ENCODE peak calls at places on chromosome 7, in five cellular contexts. G is left lung, Q is fibroblast of mammary gland, I is lower lobe of right lung, R is upper lobe of right lung. O is an unnamed sample.

GRCh38 chr7:82018226-82018625 is 248.4 kb upstream of the HGF start:
- DNase-seq in G (no peak), Q (peak), I (no peak), R (no peak), O (no peak)

GRCh38 chr7:47758546-47758945 is 176.6 kb upstream of the TNS3 start:
- DNase-seq in G (no peak), Q (peak), I (no peak), R (no peak), O (peak)

GRCh38 chr7:28958235-28958945 is at the start of gene TRIL:
- DNase-seq in G (peak), Q (peak), I (peak), R (peak), O (no peak)

GRCh38 chr7:617614-618538 is 98.2 kb upstream of the PDGFA start:
- DNase-seq in G (peak), Q (no peak), I (no peak), R (peak), O (no peak)

GRCh38 chr7:27031289-27032172 is 64.3 kb downstream of the HOXA1 start:
- DNase-seq in G (no peak), Q (peak), I (no peak), R (no peak), O (peak)

GRCh38 chr7:30308392-30308791 is 24.0 kb downstream of the ZNRF2 start:
- DNase-seq in G (no peak), Q (no peak), I (no peak), R (no peak), O (no peak)

GRCh38 chr7:103106336-103107070 is 31.6 kb downstream of the ARMC10 start:
- DNase-seq in G (no peak), Q (no peak), I (no peak), R (no peak), O (no peak)

GRCh38 chr7:114708646-114709045 is 213.2 kb upstream of the MDFIC start:
- DNase-seq in G (no peak), Q (peak), I (no peak), R (no peak), O (no peak)

GRCh38 chr7:25025218-25025671 is 45.3 kb upstream of the OSBPL3 start:
- DNase-seq in G (no peak), Q (peak), I (no peak), R (no peak), O (peak)

GRCh38 chr7:127189074-127189473 is 63.7 kb downstream of the GRM8 start:
- DNase-seq in G (no peak), Q (no peak), I (no peak), R (no peak), O (no peak)

GRCh38 chr7:131105803-131106680 is 221.6 kb upstream of the MKLN1 start:
- DNase-seq in G (peak), Q (peak), I (peak), R (peak), O (peak)

GRCh38 chr7:27165089-27165654 is at the start of gene HOXA9:
- DNase-seq in G (peak), Q (peak), I (peak), R (peak), O (peak)

GRCh38 chr7:37428681-37429434 is 19.8 kb downstream of the ELMO1 start:
- DNase-seq in G (no peak), Q (no peak), I (no peak), R (no peak), O (no peak)

GRCh38 chr7:159064816-159065130 is 79.9 kb downstream of the VIPR2 start:
- DNase-seq in G (no peak), Q (no peak), I (no peak), R (peak), O (no peak)

GRCh38 chr7:12217311-12217710 is 6.2 kb downstream of the TMEM106B start:
- DNase-seq in G (no peak), Q (no peak), I (no peak), R (no peak), O (no peak)

GRCh38 chr7:158973440-158973839 is 117.1 kb downstream of the DYNC2I1 start:
- DNase-seq in G (peak), Q (no peak), I (no peak), R (no peak), O (no peak)

GRCh38 chr7:106190589-106191330 is 78.6 kb upstream of the SYPL1 start:
- DNase-seq in G (no peak), Q (no peak), I (no peak), R (no peak), O (no peak)

GRCh38 chr7:133442818-133443217 is 189.9 kb downstream of the EXOC4 start:
- DNase-seq in G (no peak), Q (no peak), I (no peak), R (no peak), O (no peak)

GRCh38 chr7:130363156-130363847 is 17.0 kb upstream of the CPA1 start:
- DNase-seq in G (no peak), Q (peak), I (no peak), R (no peak), O (peak)

GRCh38 chr7:25180946-25181345 is 47.3 kb downstream of the NPVF start:
- DNase-seq in G (no peak), Q (peak), I (no peak), R (no peak), O (no peak)

GRCh38 chr7:79787623-79788022 is 334.2 kb upstream of the MAGI2 start:
- DNase-seq in G (no peak), Q (peak), I (no peak), R (no peak), O (no peak)

GRCh38 chr7:107125475-107125874 is 43.3 kb upstream of the HBP1 start:
- DNase-seq in G (no peak), Q (no peak), I (no peak), R (no peak), O (no peak)

GRCh38 chr7:74061840-74062539 is 21.6 kb upstream of the LIMK1 start:
- DNase-seq in G (peak), Q (peak), I (peak), R (peak), O (peak)

GRCh38 chr7:135512135-135512887 is 2.4 kb upstream of the CNOT4 start:
- DNase-seq in G (no peak), Q (peak), I (no peak), R (no peak), O (peak)
- TF ChIP-seq CTCF in G (peak), Q (peak), I (peak), R (peak), O (peak)

GRCh38 chr7:51706851-51707250 is 390.2 kb upstream of the COBL start:
- DNase-seq in G (no peak), Q (no peak), I (no peak), R (no peak), O (no peak)
- TF ChIP-seq CTCF in G (no peak), Q (no peak), I (no peak), R (no peak), O (no peak)

DNA sequence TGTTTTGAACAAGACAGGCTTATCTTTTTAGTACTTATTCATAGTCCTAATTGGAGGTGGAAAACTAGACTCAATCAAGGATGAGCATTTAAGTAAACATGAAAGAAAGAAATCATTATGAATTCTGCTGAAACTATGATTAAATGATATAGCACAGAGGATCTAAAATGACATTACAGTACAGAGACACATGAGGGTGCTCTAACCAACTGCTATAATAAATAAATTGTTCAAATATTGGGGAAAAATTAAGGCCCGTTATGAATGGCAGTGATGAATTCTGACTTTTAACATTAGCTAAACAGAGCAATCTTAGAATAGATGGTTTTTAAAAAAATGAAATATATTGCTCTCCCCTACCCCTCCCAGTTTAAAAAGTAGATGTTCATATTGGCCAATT is 10.3 kb downstream of the WNT2 start:
- DNase-seq in G (no peak), Q (no peak), I (no peak), R (no peak), O (no peak)
- TF ChIP-seq CTCF in G (no peak), Q (peak), I (no peak), R (peak), O (peak)

GRCh38 chr7:148142660-148143248 is 447.8 kb upstream of the C7orf33 start:
- DNase-seq in G (no peak), Q (peak), I (no peak), R (no peak), O (peak)
- TF ChIP-seq CTCF in G (peak), Q (peak), I (peak), R (peak), O (peak)

GRCh38 chr7:50307368-50308012 is 3.0 kb downstream of the IKZF1 start:
- DNase-seq in G (no peak), Q (no peak), I (no peak), R (no peak), O (no peak)
- TF ChIP-seq CTCF in G (no peak), Q (no peak), I (no peak), R (no peak), O (no peak)

DNA sequence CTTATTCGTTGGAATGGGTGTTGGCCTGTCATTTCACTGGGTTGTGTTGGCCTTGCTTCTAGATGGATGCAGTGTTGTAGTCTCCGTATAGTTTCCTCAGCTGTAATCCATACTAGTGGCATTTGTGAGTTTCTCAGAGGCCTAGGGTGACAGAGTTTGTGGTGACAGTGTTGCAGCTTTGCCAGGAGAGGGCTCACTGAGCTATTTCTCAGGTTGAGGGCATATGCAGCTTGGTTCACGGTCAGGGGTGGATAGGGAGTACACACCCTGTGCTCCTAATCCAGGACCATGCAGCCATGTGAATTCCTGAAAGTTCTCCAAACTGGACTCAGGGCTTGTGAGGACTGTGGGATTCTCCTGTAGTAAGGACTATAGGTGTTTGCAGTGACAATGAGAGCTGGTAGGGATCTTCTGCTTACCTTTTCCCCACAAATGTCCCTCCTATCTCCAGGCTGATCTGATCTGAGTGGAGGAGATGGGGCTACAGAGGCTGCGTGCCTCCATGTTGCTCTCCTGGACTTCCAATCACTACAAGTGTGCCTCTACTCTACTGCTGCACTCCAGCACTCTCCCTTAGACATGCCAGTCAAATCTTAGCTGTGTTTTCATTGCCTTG is 229.0 kb downstream of the STK31 start:
- DNase-seq in G (no peak), Q (peak), I (no peak), R (no peak), O (peak)
- TF ChIP-seq CTCF in G (no peak), Q (peak), I (no peak), R (peak), O (peak)

GRCh38 chr7:6482743-6483119 is 35.0 kb upstream of the DAGLB start:
- DNase-seq in G (no peak), Q (no peak), I (no peak), R (no peak), O (no peak)
- TF ChIP-seq CTCF in G (no peak), Q (no peak), I (no peak), R (no peak), O (no peak)